ENCODE peak calls at places on chromosome 19, in four cellular contexts. S is ovary, H is uterus, O is gastrocnemius medialis. J is an unnamed sample.

GRCh38 chr19:1837625-1838105 is 10.6 kb downstream of the REXO1 start:
- DNase-seq in S (peak), H (no peak), O (no peak), J (no peak)

GRCh38 chr19:55585658-55586339 is 5.2 kb upstream of the ZNF579 start:
- DNase-seq in S (peak), H (peak), O (no peak), J (no peak)

GRCh38 chr19:14871619-14872230 is 14.2 kb downstream of the OR7A17 start:
- DNase-seq in S (no peak), H (no peak), O (no peak), J (no peak)

GRCh38 chr19:17677002-17677401 is 11.2 kb downstream of the UNC13A start:
- DNase-seq in S (no peak), H (no peak), O (no peak), J (no peak)

GRCh38 chr19:49549045-49549444 is 21.2 kb downstream of the RCN3 start:
- DNase-seq in S (no peak), H (no peak), O (no peak), J (no peak)

GRCh38 chr19:18637644-18638630 is 1.1 kb downstream of the KLHL26 start:
- DNase-seq in S (no peak), H (no peak), O (no peak), J (no peak)

GRCh38 chr19:48630289-48631036 is 6.7 kb downstream of the DBP start:
- DNase-seq in S (peak), H (peak), O (peak), J (peak)

GRCh38 chr19:47854459-47854858 is 4.6 kb upstream of the TPRX2 start:
- DNase-seq in S (no peak), H (no peak), O (no peak), J (no peak)

DNA sequence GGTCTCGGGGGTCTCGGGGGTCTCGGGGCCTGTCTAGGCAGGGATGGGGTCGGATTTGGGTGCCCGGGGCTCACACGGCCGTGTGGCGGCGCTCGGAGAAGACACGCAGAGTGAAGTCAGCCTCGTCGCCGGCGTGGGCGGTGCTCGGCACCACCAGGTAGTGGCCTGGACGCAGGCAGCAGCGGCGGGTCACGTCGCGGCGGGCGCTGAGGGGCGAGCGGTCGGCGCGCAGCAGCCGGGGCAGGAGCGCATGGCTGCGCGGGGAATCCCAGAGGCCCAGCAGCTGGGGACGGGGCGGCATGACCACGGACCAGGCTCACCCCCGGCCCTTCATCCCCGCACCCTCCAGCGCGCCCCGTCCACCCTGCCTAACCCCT is 8.2 kb downstream of the CAPN12 start:
- DNase-seq in S (peak), H (peak), O (no peak), J (peak)
- H3K4me3 ChIP-seq in S (peak), H (peak), O (peak), J (no peak)

GRCh38 chr19:588093-588742 is 1.5 kb upstream of the HCN2 start:
- DNase-seq in S (no peak), H (no peak), O (no peak), J (peak)
- TF ChIP-seq CTCF in S (no peak), H (no peak), O (peak), J (no peak)

DNA sequence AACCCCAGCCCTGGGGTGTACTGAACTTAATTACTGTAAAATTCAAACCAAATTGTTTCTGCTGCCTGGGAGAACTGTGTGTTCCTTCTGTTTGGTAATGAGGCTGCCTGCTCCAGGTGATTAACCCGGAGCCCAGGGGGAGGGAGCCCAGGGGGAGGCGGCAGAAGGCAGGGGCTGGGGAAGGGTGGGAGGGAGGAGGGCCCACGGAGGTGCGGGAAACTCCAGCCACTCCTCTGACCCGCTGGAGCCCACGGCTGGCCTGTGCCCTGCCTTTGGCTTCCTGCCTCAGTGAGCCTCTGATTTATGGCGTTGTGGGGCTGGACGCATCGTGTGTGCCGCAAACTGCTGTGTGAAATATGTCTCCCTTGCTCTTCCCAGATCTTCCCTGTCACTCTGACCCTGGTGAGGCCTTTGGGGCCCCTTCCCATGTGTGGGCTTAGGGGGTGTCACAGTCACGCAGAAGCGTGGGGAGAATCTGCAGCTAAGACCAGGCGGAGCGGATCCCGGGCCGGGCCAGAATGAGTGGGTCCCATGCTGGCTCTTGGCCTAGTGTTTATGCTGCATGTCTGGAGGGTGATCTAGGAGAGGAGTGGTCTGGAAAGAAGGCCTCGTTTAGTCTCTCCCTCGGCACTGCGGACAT is 122.8 kb downstream of the KDM4B start:
- DNase-seq in S (peak), H (peak), O (no peak), J (peak)
- TF ChIP-seq POLR2A in S (no peak), H (no peak), O (no peak), J (no peak)

DNA sequence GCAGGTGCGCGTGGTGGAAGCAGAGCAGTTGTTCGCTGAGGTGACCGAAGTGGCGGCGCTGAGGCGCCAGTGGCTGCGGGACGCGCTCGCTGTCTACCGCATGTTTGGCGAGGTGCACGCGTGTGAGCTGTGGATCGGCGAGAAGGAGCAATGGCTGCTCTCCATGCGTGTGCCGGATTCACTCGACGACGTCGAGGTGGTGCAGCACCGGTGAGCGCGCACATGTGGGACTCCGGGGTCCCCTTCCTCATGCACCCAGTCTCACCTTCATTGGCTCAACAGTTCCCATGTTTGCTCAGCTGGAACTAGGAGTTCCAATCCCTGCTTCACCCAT is 46.5 kb downstream of the SPTBN4 start:
- DNase-seq in S (no peak), H (no peak), O (no peak), J (no peak)
- H3K4me3 ChIP-seq in S (no peak), H (no peak), O (no peak), J (no peak)

GRCh38 chr19:33333615-33334014 is 31.3 kb upstream of the CEBPA start:
- DNase-seq in S (no peak), H (no peak), O (no peak), J (no peak)

GRCh38 chr19:33333151-33333550 is 30.8 kb upstream of the CEBPA start:
- DNase-seq in S (no peak), H (no peak), O (no peak), J (no peak)

GRCh38 chr19:33332248-33332647 is 29.9 kb upstream of the CEBPA start:
- DNase-seq in S (no peak), H (no peak), O (no peak), J (no peak)

GRCh38 chr19:33335446-33335845 is 33.1 kb upstream of the CEBPA start:
- DNase-seq in S (no peak), H (no peak), O (no peak), J (no peak)

GRCh38 chr19:33334271-33334670 is 31.9 kb upstream of the CEBPA start:
- DNase-seq in S (no peak), H (no peak), O (no peak), J (no peak)
- TF ChIP-seq CTCF in S (no peak), H (no peak), O (no peak), J (no peak)

GRCh38 chr19:13162749-13163608 is 12.8 kb downstream of the IER2 start:
- DNase-seq in S (peak), H (peak), O (peak), J (peak)
- TF ChIP-seq POLR2A in S (peak), H (peak), O (peak), J (peak)

DNA sequence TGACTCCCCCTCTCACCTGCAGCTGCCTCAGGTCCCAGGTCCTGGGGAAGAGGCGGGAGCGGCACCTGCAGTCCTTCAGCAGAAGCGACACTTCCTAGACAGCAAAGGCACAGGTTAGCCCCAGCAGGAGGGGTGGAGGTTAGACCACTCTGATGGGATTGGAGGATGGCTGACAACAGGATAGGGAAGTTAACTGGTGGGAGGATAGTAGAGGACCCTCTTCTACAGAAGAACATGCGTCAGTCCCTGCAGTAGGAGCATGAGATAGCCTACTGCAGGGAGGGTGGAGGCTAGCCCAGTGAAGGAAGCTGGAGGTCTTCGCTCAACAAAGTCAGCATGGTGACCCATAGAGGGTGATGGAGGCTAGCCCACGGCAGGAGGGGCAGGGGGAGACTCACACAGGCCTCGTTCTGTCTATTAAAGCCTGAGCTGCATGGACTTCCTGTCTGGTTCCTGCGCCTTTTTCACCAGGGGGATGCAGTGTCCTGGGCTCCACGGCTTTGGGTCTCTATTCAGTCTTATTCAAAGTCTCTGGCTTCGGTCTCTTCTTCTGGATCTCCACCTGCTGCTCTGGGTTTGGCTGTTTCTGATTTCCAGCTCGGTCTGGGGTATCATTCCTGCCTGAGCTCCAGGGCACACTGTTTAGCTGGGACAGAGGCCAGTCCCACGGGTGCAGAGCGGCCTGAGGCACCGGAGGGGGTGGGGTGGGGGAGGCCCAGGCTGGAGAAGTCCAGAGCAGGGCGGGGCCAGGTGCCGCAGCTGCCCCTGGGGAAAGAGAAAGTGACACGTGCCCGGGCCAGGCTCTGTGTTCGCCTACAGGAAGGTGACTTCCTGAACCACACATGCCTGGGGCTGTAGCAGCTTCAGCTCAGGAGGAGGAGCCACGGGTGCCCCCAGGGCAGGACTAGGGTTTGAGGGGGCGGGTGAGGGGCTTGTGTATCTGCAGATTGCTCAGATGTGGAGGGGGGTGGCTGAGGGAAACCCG is 7.3 kb downstream of the IFNL3 start:
- DNase-seq in S (no peak), H (no peak), O (no peak), J (no peak)
- H3K4me3 ChIP-seq in S (no peak), H (no peak), O (no peak), J (no peak)

GRCh38 chr19:42942187-42942789 is 5.3 kb upstream of the PSG7 start:
- DNase-seq in S (no peak), H (no peak), O (no peak), J (no peak)
- TF ChIP-seq CTCF in S (no peak), H (no peak), O (no peak), J (no peak)

GRCh38 chr19:40689339-40690049 is 957 bp downstream of the NUMBL start:
- DNase-seq in S (peak), H (no peak), O (no peak), J (no peak)
- TF ChIP-seq POLR2A in S (no peak), H (no peak), O (no peak), J (no peak)

J was measured in lower leg skin.